ENCODE peak calls at places on chromosomes 5 and 9, in seven cellular contexts. R, B, K, A, H, Y and T are unnamed samples.

GRCh38 chr9:86073839-86074238 is 25.5 kb downstream of the GOLM1 start:
- DNase-seq in B (no peak), Y (no peak), H (no peak), R (no peak), K (no peak), A (no peak), T (no peak)

GRCh38 chr9:114100536-114100935 is 1.4 kb upstream of the KIF12 start:
- DNase-seq in K (no peak), A (no peak), Y (no peak), R (no peak), H (no peak), B (no peak), T (no peak)

GRCh38 chr5:133065482-133065881 is 13.7 kb downstream of the HSPA4 start:
- DNase-seq in Y (no peak), B (no peak), A (no peak), H (no peak), K (no peak), R (no peak), T (no peak)

GRCh38 chr9:105877719-105878118 is 183.4 kb downstream of the TMEM38B start:
- DNase-seq in R (no peak), A (no peak), B (no peak), Y (no peak), H (no peak), K (no peak), T (no peak)

GRCh38 chr9:121860744-121861143 is 209.3 kb downstream of the DAB2IP start:
- DNase-seq in R (peak; percentile 63), K (no peak), B (no peak), Y (peak; percentile 59), A (no peak), H (peak; percentile 68), T (peak; percentile 60)

GRCh38 chr5:139422307-139422893 is 16.9 kb downstream of the DNAJC18 start:
- DNase-seq in K (no peak), A (peak; percentile 41), Y (peak; percentile 63), H (no peak), B (no peak), R (peak; percentile 84), T (no peak)

GRCh38 chr5:96936431-96937221 is 746 bp downstream of the LNPEP start:
- DNase-seq in A (no peak), K (peak; percentile 40), H (peak; percentile 68), R (peak; percentile 37), Y (no peak), B (peak; percentile 52), T (peak; percentile 50)

GRCh38 chr9:82412586-82412985 is 424.0 kb downstream of the SPATA31D1 start:
- DNase-seq in A (no peak), H (no peak), K (no peak), B (no peak), R (no peak), Y (no peak), T (no peak)

GRCh38 chr5:162068412-162068811 is 839 bp downstream of the GABRG2 start:
- DNase-seq in B (peak; percentile 31), H (no peak), A (no peak), Y (no peak), K (no peak), R (peak; percentile 90), T (no peak)

GRCh38 chr5:88732181-88732633 is 150.8 kb downstream of the MEF2C start:
- DNase-seq in K (no peak), H (no peak), Y (no peak), B (peak; percentile 39), R (no peak), A (no peak), T (peak; percentile 54)

GRCh38 chr9:71741841-71742648 is 26.3 kb downstream of the CEMIP2 start:
- DNase-seq in R (no peak), Y (no peak), H (no peak), K (no peak), A (peak; percentile 90), B (no peak), T (no peak)

GRCh38 chr5:169695919-169696490 is 58.9 kb downstream of the DOCK2 start:
- DNase-seq in H (no peak), R (peak; percentile 89), A (peak; percentile 80), Y (peak; percentile 99), K (no peak), B (no peak), T (no peak)